ENCODE peak calls at places on chromosomes 11 and 22, in seven cellular contexts. One of them, this sample, is unnamed.

GRCh38 chr22:39592104-39593060 is 21.8 kb downstream of the CACNA1I start:
- DNase-seq in sigmoid colon: peak; percentile 75
- DNase-seq in AG10803: peak; percentile 77
- DNase-seq in mammary epithelial cell: peak; percentile 56
- DNase-seq in PC-9: peak; percentile 89
- DNase-seq in HFF-Myc: peak; percentile 35
- DNase-seq in MM.1S: no peak
- DNase-seq in this sample: peak; percentile 68

GRCh38 chr11:92837595-92837994 is 131.9 kb upstream of the MTNR1B start:
- DNase-seq in sigmoid colon: no peak
- DNase-seq in AG10803: no peak
- DNase-seq in mammary epithelial cell: peak; percentile 88
- DNase-seq in PC-9: no peak
- DNase-seq in HFF-Myc: no peak
- DNase-seq in MM.1S: peak; percentile 40
- DNase-seq in this sample: no peak

GRCh38 chr11:73784080-73784634 is 3.5 kb upstream of the MRPL48 start:
- DNase-seq in sigmoid colon: no peak
- DNase-seq in AG10803: peak; percentile 68
- DNase-seq in mammary epithelial cell: no peak
- DNase-seq in PC-9: peak; percentile 47
- DNase-seq in HFF-Myc: no peak
- DNase-seq in MM.1S: no peak
- DNase-seq in this sample: no peak

GRCh38 chr22:45425101-45425500 is 11.6 kb downstream of the RIBC2 start:
- DNase-seq in sigmoid colon: no peak
- DNase-seq in AG10803: peak; percentile 69
- DNase-seq in mammary epithelial cell: no peak
- DNase-seq in PC-9: no peak
- DNase-seq in HFF-Myc: peak; percentile 35
- DNase-seq in MM.1S: no peak
- DNase-seq in this sample: peak; percentile 24

GRCh38 chr11:126359431-126360048 is 4.1 kb downstream of the ST3GAL4 start:
- DNase-seq in sigmoid colon: peak; percentile 92
- DNase-seq in AG10803: peak; percentile 88
- DNase-seq in mammary epithelial cell: no peak
- DNase-seq in PC-9: no peak
- DNase-seq in HFF-Myc: peak; percentile 86
- DNase-seq in MM.1S: no peak
- DNase-seq in this sample: no peak

GRCh38 chr11:84468255-84468654 is 1158.9 kb downstream of the DLG2 start:
- DNase-seq in sigmoid colon: no peak
- DNase-seq in AG10803: no peak
- DNase-seq in mammary epithelial cell: no peak
- DNase-seq in PC-9: no peak
- DNase-seq in HFF-Myc: no peak
- DNase-seq in MM.1S: no peak
- DNase-seq in this sample: no peak

GRCh38 chr11:116215471-116216113 is 557.2 kb downstream of the BUD13 start:
- DNase-seq in sigmoid colon: no peak
- DNase-seq in AG10803: no peak
- DNase-seq in mammary epithelial cell: no peak
- DNase-seq in PC-9: no peak
- DNase-seq in HFF-Myc: no peak
- DNase-seq in MM.1S: no peak
- DNase-seq in this sample: no peak

GRCh38 chr11:119578466-119579220 is 150.4 kb downstream of the NECTIN1 start:
- DNase-seq in sigmoid colon: no peak
- DNase-seq in AG10803: no peak
- DNase-seq in mammary epithelial cell: no peak
- DNase-seq in PC-9: no peak
- DNase-seq in HFF-Myc: no peak
- DNase-seq in MM.1S: no peak
- DNase-seq in this sample: no peak

GRCh38 chr11:83816572-83817187 is 530.5 kb upstream of the CCDC90B start:
- DNase-seq in sigmoid colon: no peak
- DNase-seq in AG10803: peak; percentile 26
- DNase-seq in mammary epithelial cell: no peak
- DNase-seq in PC-9: no peak
- DNase-seq in HFF-Myc: no peak
- DNase-seq in MM.1S: peak; percentile 53
- DNase-seq in this sample: peak; percentile 31

GRCh38 chr11:119782021-119782420 is 53.0 kb upstream of the NECTIN1 start:
- DNase-seq in sigmoid colon: no peak
- DNase-seq in AG10803: no peak
- DNase-seq in mammary epithelial cell: no peak
- DNase-seq in PC-9: no peak
- DNase-seq in HFF-Myc: no peak
- DNase-seq in MM.1S: no peak
- DNase-seq in this sample: no peak

GRCh38 chr11:111937859-111938258 is 716 bp downstream of the DIXDC1 start:
- DNase-seq in sigmoid colon: no peak
- DNase-seq in AG10803: no peak
- DNase-seq in mammary epithelial cell: no peak
- DNase-seq in PC-9: no peak
- DNase-seq in HFF-Myc: no peak
- DNase-seq in MM.1S: no peak
- DNase-seq in this sample: no peak

GRCh38 chr22:30601464-30601863 is 5.5 kb upstream of the TCN2 start:
- DNase-seq in sigmoid colon: no peak
- DNase-seq in AG10803: no peak
- DNase-seq in mammary epithelial cell: no peak
- DNase-seq in PC-9: no peak
- DNase-seq in HFF-Myc: no peak
- DNase-seq in MM.1S: no peak
- DNase-seq in this sample: no peak

GRCh38 chr22:30600925-30601324 is 6.0 kb upstream of the TCN2 start:
- DNase-seq in sigmoid colon: no peak
- DNase-seq in AG10803: no peak
- DNase-seq in mammary epithelial cell: no peak
- DNase-seq in PC-9: no peak
- DNase-seq in HFF-Myc: no peak
- DNase-seq in MM.1S: no peak
- DNase-seq in this sample: no peak

GRCh38 chr22:30598986-30599385 is 7.3 kb upstream of the PES1 start:
- DNase-seq in sigmoid colon: no peak
- DNase-seq in AG10803: no peak
- DNase-seq in mammary epithelial cell: no peak
- DNase-seq in PC-9: no peak
- DNase-seq in HFF-Myc: no peak
- DNase-seq in MM.1S: no peak
- DNase-seq in this sample: no peak

GRCh38 chr22:30604723-30605122 is 2.3 kb upstream of the TCN2 start:
- DNase-seq in sigmoid colon: no peak
- DNase-seq in AG10803: no peak
- DNase-seq in mammary epithelial cell: no peak
- DNase-seq in PC-9: no peak
- DNase-seq in HFF-Myc: no peak
- DNase-seq in MM.1S: no peak
- DNase-seq in this sample: no peak

GRCh38 chr22:30602049-30602448 is 4.9 kb upstream of the TCN2 start:
- DNase-seq in sigmoid colon: no peak
- DNase-seq in AG10803: peak; percentile 29
- DNase-seq in mammary epithelial cell: peak; percentile 41
- DNase-seq in PC-9: no peak
- DNase-seq in HFF-Myc: no peak
- DNase-seq in MM.1S: peak; percentile 63
- DNase-seq in this sample: peak; percentile 42
- TF ChIP-seq CTCF in sigmoid colon: no peak
- TF ChIP-seq CTCF in AG10803: peak; percentile 43
- TF ChIP-seq CTCF in mammary epithelial cell: peak; percentile 50
- TF ChIP-seq CTCF in PC-9: peak; percentile 64
- TF ChIP-seq CTCF in HFF-Myc: peak; percentile 37
- TF ChIP-seq CTCF in MM.1S: peak; percentile 48
- TF ChIP-seq CTCF in this sample: peak; percentile 66

DNA sequence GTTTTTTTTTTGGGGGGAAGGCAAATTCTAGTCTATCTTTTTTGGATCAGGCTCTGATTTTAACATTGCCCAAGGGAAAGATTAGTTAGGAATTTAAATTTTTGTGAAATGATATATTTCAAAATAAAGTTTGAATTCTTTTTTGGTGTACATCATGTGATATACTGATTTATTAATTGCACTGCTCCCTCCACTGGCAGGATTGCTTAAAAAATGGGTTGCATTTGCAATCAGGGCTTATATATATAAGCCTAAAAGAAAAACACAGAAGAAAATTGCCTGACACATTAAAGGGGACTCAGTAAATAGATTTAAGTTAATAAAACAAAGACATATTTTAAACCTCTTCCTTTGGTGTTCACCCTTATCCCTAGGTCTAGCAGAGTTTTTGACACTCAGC is 1.2 kb downstream of the DYNC2H1 start:
- DNase-seq in sigmoid colon: no peak
- DNase-seq in AG10803: peak; percentile 63
- DNase-seq in mammary epithelial cell: peak; percentile 17
- DNase-seq in PC-9: no peak
- DNase-seq in HFF-Myc: peak; percentile 14
- DNase-seq in MM.1S: no peak
- DNase-seq in this sample: peak; percentile 57
- TF ChIP-seq CTCF in sigmoid colon: no peak
- TF ChIP-seq CTCF in AG10803: peak; percentile 60
- TF ChIP-seq CTCF in mammary epithelial cell: peak; percentile 38
- TF ChIP-seq CTCF in PC-9: peak; percentile 45
- TF ChIP-seq CTCF in HFF-Myc: peak; percentile 43
- TF ChIP-seq CTCF in MM.1S: peak; percentile 6
- TF ChIP-seq CTCF in this sample: peak; percentile 77

GRCh38 chr11:62925308-62925707 is 4.1 kb upstream of the CHRM1 start:
- DNase-seq in sigmoid colon: no peak
- DNase-seq in AG10803: no peak
- DNase-seq in mammary epithelial cell: no peak
- DNase-seq in PC-9: peak; percentile 27
- DNase-seq in HFF-Myc: no peak
- DNase-seq in MM.1S: no peak
- DNase-seq in this sample: no peak

GRCh38 chr11:62923634-62924411 is 2.7 kb upstream of the CHRM1 start:
- DNase-seq in sigmoid colon: no peak
- DNase-seq in AG10803: no peak
- DNase-seq in mammary epithelial cell: no peak
- DNase-seq in PC-9: peak; percentile 46
- DNase-seq in HFF-Myc: no peak
- DNase-seq in MM.1S: peak; percentile 75
- DNase-seq in this sample: no peak

GRCh38 chr11:62926669-62927455 is 5.7 kb upstream of the CHRM1 start:
- DNase-seq in sigmoid colon: no peak
- DNase-seq in AG10803: no peak
- DNase-seq in mammary epithelial cell: no peak
- DNase-seq in PC-9: no peak
- DNase-seq in HFF-Myc: no peak
- DNase-seq in MM.1S: no peak
- DNase-seq in this sample: no peak

GRCh38 chr11:62928011-62928410 is 6.8 kb upstream of the CHRM1 start:
- DNase-seq in sigmoid colon: no peak
- DNase-seq in AG10803: no peak
- DNase-seq in mammary epithelial cell: no peak
- DNase-seq in PC-9: no peak
- DNase-seq in HFF-Myc: no peak
- DNase-seq in MM.1S: no peak
- DNase-seq in this sample: no peak

DNA sequence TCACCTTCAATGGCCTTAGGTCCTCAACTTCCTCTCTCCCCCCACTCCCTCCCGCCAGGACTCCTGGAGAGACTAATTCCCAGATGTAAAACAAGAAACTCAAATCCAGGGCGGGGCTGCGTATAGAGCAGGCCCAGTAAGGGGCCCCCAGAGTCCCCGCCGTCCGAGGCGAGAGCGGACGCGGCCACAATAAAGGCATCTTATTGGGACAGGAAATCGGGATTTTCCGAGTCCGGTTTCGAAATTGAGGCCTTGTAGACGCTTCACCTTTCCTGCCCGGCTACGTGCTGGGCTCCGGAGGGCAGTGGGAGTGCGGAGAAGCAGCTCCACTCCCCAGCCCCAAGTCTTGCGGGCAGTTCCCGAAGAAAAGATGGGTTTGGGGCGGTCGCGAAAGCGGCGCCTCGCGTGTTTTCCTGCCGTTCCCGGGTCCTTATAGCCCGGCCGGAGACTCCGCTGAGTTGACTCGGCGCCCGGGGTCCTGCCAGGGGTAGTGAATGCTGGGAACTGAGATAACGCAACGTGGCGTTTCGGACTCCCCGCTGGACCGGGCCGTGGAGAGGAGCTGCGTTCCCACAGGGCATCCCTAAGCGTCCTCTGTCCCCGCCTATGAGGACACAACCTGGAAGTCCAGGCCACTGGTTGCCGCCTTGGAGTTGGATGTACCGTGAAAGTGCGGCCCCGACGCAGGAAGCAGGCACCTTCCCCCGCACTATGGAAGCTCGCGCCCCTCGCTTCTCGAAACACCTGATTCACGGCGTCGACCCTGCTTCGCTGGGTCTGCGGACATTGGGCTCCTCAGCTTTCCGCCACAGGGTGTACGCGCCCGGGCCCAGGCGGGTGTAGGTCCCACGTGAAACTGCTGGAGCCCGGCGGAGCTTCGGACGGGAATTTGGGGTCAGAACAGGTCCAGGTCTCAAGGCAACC is 4.8 kb upstream of the CHRM1 start:
- DNase-seq in sigmoid colon: no peak
- DNase-seq in AG10803: no peak
- DNase-seq in mammary epithelial cell: no peak
- DNase-seq in PC-9: no peak
- DNase-seq in HFF-Myc: no peak
- DNase-seq in MM.1S: no peak
- DNase-seq in this sample: no peak
- TF ChIP-seq CTCF in sigmoid colon: no peak
- TF ChIP-seq CTCF in AG10803: no peak
- TF ChIP-seq CTCF in mammary epithelial cell: no peak
- TF ChIP-seq CTCF in PC-9: no peak
- TF ChIP-seq CTCF in HFF-Myc: no peak
- TF ChIP-seq CTCF in MM.1S: no peak
- TF ChIP-seq CTCF in this sample: no peak

GRCh38 chr22:28112548-28113043 is 193.5 kb upstream of the PITPNB start:
- DNase-seq in sigmoid colon: peak; percentile 68
- DNase-seq in AG10803: peak; percentile 75
- DNase-seq in mammary epithelial cell: no peak
- DNase-seq in PC-9: no peak
- DNase-seq in HFF-Myc: peak; percentile 43
- DNase-seq in MM.1S: peak; percentile 10
- DNase-seq in this sample: peak; percentile 52
- TF ChIP-seq CTCF in sigmoid colon: peak; percentile 9
- TF ChIP-seq CTCF in AG10803: peak; percentile 58
- TF ChIP-seq CTCF in mammary epithelial cell: peak; percentile 41
- TF ChIP-seq CTCF in PC-9: peak; percentile 61
- TF ChIP-seq CTCF in HFF-Myc: peak; percentile 48
- TF ChIP-seq CTCF in MM.1S: peak; percentile 33
- TF ChIP-seq CTCF in this sample: peak; percentile 77

DNA sequence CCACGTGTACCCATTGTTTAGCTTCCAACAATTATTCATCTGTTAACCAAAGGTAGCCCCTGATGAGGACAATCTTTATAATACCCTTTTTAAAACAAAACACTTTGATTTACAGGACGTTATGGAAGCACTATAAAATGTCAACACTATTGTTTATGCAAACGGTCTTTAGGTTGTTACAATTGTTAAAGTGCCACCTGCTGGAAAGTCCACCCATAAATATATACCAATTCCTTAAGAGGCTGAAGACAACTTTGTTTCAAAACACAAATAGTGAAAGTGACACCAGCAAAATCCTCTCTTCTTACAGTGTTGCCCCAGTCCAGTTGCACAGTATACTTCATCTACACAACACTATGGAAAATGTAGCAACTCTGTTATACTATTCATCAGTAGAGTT is 68.9 kb upstream of the SLN start:
- DNase-seq in sigmoid colon: no peak
- DNase-seq in AG10803: no peak
- DNase-seq in mammary epithelial cell: no peak
- DNase-seq in PC-9: no peak
- DNase-seq in HFF-Myc: no peak
- DNase-seq in MM.1S: peak; percentile 24
- DNase-seq in this sample: no peak
- TF ChIP-seq CTCF in sigmoid colon: no peak
- TF ChIP-seq CTCF in AG10803: no peak
- TF ChIP-seq CTCF in mammary epithelial cell: peak; percentile 5
- TF ChIP-seq CTCF in PC-9: no peak
- TF ChIP-seq CTCF in HFF-Myc: peak; percentile 3
- TF ChIP-seq CTCF in MM.1S: peak; percentile 13
- TF ChIP-seq CTCF in this sample: peak; percentile 58

This sample was measured in HFFc6.